ENCODE peak calls at places on chromosome 6, in ten cellular contexts. D is right lobe of liver; H is left lung; M is GM12878; U is activated naive CD4-positive, alpha-beta T cell treated with anti-CD3 and anti-CD28 coated beads, Interleukin-2, amount 50 U/mL, for 72 hours; L is activated CD8-positive, alpha-beta memory T cell treated with anti-CD3 and anti-CD28 coated beads, Interleukin-2, amount 10 ng/mL, durations not matched to agents 7 days and 5 days; Z is central memory CD8-positive, alpha-beta T cell; E is T-cell; K is effector memory CD8-positive, alpha-beta T cell; V is activated CD4-positive, alpha-beta T cell treated with anti-CD3 and anti-CD28 coated beads for 36 hours. W is an unnamed sample.

GRCh38 chr6:56370591-56371198 is 123.3 kb upstream of the COL21A1 start:
- ATAC-seq in D (peak; percentile 75), H (peak; percentile 62), M (peak; percentile 88), U (peak; percentile 38), L (no peak), Z (no peak), E (no peak), K (no peak), V (no peak), W (no peak)

GRCh38 chr6:38599261-38599660 is 40.5 kb downstream of the BTBD9 start:
- ATAC-seq in D (no peak), H (peak; percentile 63), M (no peak), U (no peak), L (no peak), Z (no peak), E (no peak), K (no peak), V (no peak), W (no peak)

GRCh38 chr6:34032856-34033255 is 113.0 kb downstream of the GRM4 start:
- ATAC-seq in D (no peak), H (no peak), M (no peak), U (no peak), L (no peak), Z (no peak), E (no peak), K (no peak), V (no peak), W (no peak)

GRCh38 chr6:29624520-29624961 is 8.4 kb downstream of the GABBR1 start:
- ATAC-seq in D (no peak), H (no peak), M (no peak), U (no peak), L (no peak), Z (no peak), E (no peak), K (no peak), V (no peak), W (no peak)

GRCh38 chr6:118372413-118372812 is 175.7 kb upstream of the PLN start:
- ATAC-seq in D (no peak), H (no peak), M (no peak), U (no peak), L (no peak), Z (no peak), E (no peak), K (no peak), V (no peak), W (no peak)

GRCh38 chr6:6875818-6876470 is 231.8 kb upstream of the RREB1 start:
- ATAC-seq in D (no peak), H (peak; percentile 89), M (peak; percentile 62), U (no peak), L (no peak), Z (no peak), E (no peak), K (no peak), V (no peak), W (no peak)

GRCh38 chr6:28985396-28986164 is 19.5 kb downstream of the ZNF311 start:
- ATAC-seq in D (peak; percentile 85), H (peak; percentile 79), M (no peak), U (no peak), L (no peak), Z (no peak), E (no peak), K (no peak), V (no peak), W (no peak)

GRCh38 chr6:65558071-65558470 is 149.0 kb downstream of the EYS start:
- ATAC-seq in D (peak; percentile 28), H (no peak), M (no peak), U (no peak), L (no peak), Z (no peak), E (no peak), K (no peak), V (no peak), W (no peak)

W was measured in activated T-helper 17 cell treated with anti-CD3 and anti-CD28 coated beads, Interleukin-2, amount 50 U/mL, for 72 hours.